ENCODE peak calls at places on chromosomes 6 and 20, in four cellular contexts. X, O, P and R are unnamed samples.

GRCh38 chr6:111683126-111683525 is 77.4 kb upstream of the TRAF3IP2 start:
- DNase-seq in P (no peak), X (no peak), O (no peak), R (peak; percentile 42)

GRCh38 chr20:31869942-31870702 is at the start of the genes DUSP15 and TTLL9:
- DNase-seq in O (no peak), P (peak; percentile 51), X (peak; percentile 51), R (peak; percentile 51)

GRCh38 chr20:38617011-38617829 is 15.6 kb downstream of the ARHGAP40 start:
- DNase-seq in X (no peak), P (no peak), O (no peak), R (no peak)

GRCh38 chr6:7671076-7671475 is 54.8 kb upstream of the BMP6 start:
- DNase-seq in O (no peak), P (no peak), X (no peak), R (no peak)

GRCh38 chr20:49603209-49603627 is 35.3 kb upstream of the PTGIS start:
- DNase-seq in O (no peak), P (no peak), X (peak; percentile 50), R (no peak)

GRCh38 chr6:31821301-31822037 is 6.1 kb upstream of the HSPA1B start:
- DNase-seq in P (peak; percentile 73), X (peak; percentile 52), O (no peak), R (peak; percentile 84)

GRCh38 chr6:47245745-47246371 is 63.8 kb downstream of the TNFRSF21 start:
- DNase-seq in O (no peak), P (no peak), X (no peak), R (no peak)

GRCh38 chr6:28269492-28269891 is 2.5 kb downstream of the ZSCAN26 start:
- DNase-seq in P (no peak), X (no peak), O (no peak), R (no peak)

GRCh38 chr6:41894366-41895299 is 542 bp downstream of the USP49 start:
- DNase-seq in O (no peak), X (no peak), P (no peak), R (no peak)

GRCh38 chr6:130494745-130495144 is 128.9 kb downstream of the TMEM200A start:
- DNase-seq in O (no peak), P (no peak), X (no peak), R (no peak)

GRCh38 chr6:20708367-20709124 is 174.3 kb downstream of the CDKAL1 start:
- DNase-seq in X (no peak), O (no peak), P (no peak), R (no peak)

GRCh38 chr20:50146732-50147662 is 6.5 kb downstream of the PEDS1 start:
- DNase-seq in X (no peak), O (peak; percentile 81), P (no peak), R (peak; percentile 84)

GRCh38 chr6:146153040-146153758 is 124.3 kb downstream of the GRM1 start:
- DNase-seq in P (no peak), X (no peak), O (no peak), R (no peak)

DNA sequence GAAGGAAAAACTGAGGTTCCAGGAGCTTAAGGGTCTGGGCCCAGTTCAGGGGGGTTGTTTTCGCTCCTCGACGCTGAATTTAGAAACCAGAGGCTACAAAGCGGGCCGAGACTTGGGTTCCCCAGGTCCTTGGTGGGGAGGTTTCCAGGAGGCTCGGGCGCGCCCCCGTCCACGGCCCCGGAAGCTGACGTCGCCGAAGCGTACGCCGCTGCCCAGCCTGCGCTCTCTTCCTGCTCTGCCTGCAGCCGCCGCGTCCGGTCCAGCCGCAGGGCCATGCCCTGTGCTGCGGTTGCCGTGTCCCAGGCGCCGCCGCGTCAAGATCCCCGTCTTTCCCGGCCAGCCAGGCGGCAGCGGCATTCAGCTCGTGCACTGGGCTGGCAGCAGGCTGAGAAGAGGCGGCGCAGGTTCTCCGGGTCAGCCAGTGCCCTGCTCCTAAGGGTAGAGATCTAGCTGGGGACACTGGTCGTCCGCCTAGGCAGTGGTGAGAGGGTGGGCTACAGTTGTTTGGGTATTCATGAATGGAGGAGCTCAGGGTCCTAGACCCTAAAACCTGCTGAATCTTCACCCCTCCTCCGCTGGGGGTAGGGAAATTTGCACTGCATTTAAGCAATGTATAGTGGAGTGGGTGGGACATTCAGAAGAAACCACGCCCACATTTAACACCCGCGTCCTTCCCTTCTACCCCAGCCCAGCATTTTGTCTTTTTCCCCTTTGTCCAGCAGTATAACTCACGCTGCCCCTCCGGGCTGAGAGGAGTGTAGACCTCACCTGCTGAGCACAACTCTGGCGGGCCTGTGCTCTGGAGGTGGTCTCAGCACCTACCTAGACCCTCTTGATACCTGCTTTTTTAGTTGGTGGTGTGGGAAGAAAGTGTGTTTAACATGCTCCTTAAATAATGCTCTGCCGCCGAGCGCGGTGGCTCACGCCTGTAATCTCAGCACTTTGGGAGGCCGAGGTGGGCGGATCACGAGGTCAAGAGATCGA is 1.1 kb upstream of the TRIM26 start:
- DNase-seq in P (peak; percentile 82), X (peak; percentile 88), O (peak; percentile 77), R (peak; percentile 90)
- TF ChIP-seq POLR2A in P (peak; percentile 77), X (peak; percentile 87), O (peak; percentile 13), R (peak; percentile 92)

DNA sequence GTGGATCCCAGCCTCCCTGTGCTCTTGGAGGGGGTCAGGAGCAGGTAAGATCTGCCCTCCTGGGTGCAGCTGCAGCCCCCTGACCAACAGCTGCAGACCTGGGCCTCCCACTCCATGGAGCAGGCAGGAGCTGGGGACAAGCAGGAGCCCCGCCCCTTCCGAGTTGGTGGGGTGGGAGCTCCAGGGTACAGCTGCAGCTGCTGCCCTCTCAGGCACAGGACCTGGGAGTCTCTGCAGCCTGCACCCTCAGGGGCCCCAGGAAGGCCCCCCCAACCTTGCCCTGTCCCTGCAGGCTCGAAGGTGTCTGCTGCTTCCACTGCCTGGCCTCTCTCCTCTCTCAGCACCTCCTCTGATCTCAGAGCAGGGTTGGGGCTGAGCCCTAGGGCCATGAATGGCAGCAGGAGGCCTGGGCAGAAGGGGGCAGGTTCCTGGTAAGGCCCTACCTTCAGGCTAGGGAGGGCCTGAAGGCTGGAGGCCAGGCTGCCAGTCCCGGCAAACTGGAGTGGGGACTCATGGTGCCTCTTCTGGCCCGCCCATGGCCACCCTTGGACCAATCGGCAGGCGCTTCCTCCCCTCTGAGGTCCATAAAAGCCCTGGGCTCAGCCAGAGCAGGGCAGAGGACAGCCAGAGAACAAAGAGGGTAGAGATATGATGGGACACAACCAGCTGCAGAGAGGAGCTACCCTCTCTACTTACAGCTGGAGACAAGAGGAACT is 8.0 kb upstream of the PACSIN1 start:
- DNase-seq in X (no peak), P (no peak), O (no peak), R (no peak)
- TF ChIP-seq POLR2A in X (no peak), P (no peak), O (no peak), R (no peak)

GRCh38 chr6:52495859-52496396 is 75.8 kb downstream of the EFHC1 start:
- DNase-seq in P (no peak), X (no peak), O (no peak), R (no peak)
- TF ChIP-seq POLR2A in P (no peak), X (no peak), O (no peak), R (no peak)

GRCh38 chr6:49326337-49326736 is 136.7 kb downstream of the MMUT start:
- DNase-seq in X (no peak), P (no peak), O (no peak), R (no peak)
- TF ChIP-seq POLR2A in X (no peak), P (no peak), O (no peak), R (no peak)

GRCh38 chr6:34663887-34664269 is 32.7 kb downstream of the ILRUN start:
- DNase-seq in X (no peak), P (no peak), O (no peak), R (no peak)
- TF ChIP-seq POLR2A in X (no peak), P (no peak), O (no peak), R (no peak)

GRCh38 chr20:23363257-23363649 is 1.3 kb downstream of the GZF1 start:
- DNase-seq in P (no peak), X (no peak), O (no peak), R (no peak)
- TF ChIP-seq POLR2A in P (no peak), X (no peak), O (no peak), R (no peak)

DNA sequence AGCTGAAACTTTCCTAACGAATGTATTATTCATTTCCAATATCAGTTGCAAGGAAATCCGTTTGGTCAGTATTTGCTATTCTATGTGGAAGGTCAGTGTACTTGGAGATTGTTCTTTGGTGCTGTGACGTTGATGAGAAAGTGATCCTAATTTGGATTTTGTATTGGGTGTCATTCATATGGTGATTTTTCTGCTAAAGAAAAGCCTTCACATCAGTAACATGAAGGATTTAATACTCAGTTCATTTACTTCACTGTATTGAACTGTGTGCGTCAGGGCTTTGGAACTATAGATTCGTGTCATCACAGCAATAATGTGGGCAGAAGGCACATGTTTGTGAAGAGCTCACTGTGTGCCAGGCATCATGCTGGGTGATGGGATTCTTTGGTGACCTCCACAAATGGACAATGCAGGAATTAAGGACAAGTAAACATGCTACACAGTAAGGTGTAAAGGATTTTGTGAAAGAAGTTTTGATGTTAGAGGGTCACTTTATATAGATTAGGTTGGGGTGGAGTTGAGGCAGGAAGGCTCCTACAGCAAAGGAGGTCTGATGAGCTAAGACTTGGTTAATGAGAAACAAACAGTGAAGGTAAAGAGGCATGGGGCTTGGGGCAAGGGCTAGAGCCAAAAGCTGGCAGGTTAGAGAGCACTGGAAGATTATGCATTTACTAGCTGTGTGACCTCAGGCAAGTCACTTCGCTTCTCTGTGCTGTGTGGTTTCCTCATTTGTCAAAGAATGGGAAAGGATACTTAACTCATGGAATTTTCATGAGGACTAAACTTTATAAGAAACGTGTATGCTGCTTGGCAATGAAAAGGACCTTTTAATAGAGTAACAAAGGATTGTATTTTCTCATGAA is 12.1 kb downstream of the ARID1B start:
- DNase-seq in X (no peak), O (no peak), P (no peak), R (no peak)
- TF ChIP-seq POLR2A in X (no peak), O (no peak), P (no peak), R (no peak)